ENCODE peak calls at places on chromosomes 11 and 22, in seven cellular contexts. J is transverse colon; B is C1 segment of cervical spinal cord; O is brain microvascular endothelial cell; T is H54; R is CD8-positive, alpha-beta T cell; M is RPMI7951. D is an unnamed sample.

GRCh38 chr11:12792590-12792989 is 118.4 kb downstream of the TEAD1 start:
- DNase-seq in J (no peak), B (no peak), O (no peak), T (no peak), R (no peak), M (peak), D (no peak)

GRCh38 chr11:47179655-47179991 is 2.9 kb upstream of the ARFGAP2 start:
- DNase-seq in J (no peak), B (peak), O (peak), T (peak), R (no peak), M (peak), D (peak)

GRCh38 chr11:72373163-72373562 is 61.2 kb downstream of the CLPB start:
- DNase-seq in J (no peak), B (no peak), O (no peak), T (no peak), R (no peak), M (no peak), D (no peak)

GRCh38 chr11:121554552-121554951 is 101.8 kb upstream of the SORL1-AS1 start:
- DNase-seq in J (no peak), B (no peak), O (no peak), T (no peak), R (no peak), M (no peak), D (no peak)

GRCh38 chr11:5887172-5887571 is 5.8 kb upstream of the OR52E5 start:
- DNase-seq in J (no peak), B (no peak), O (no peak), T (no peak), R (no peak), M (no peak), D (no peak)

GRCh38 chr11:2089536-2090165 is 49.5 kb downstream of the IGF2 start:
- DNase-seq in J (no peak), B (no peak), O (no peak), T (peak), R (no peak), M (peak), D (peak)

GRCh38 chr11:18013790-18014507 is 1.1 kb upstream of the SERGEF start:
- DNase-seq in J (peak), B (no peak), O (no peak), T (no peak), R (no peak), M (peak), D (no peak)

GRCh38 chr11:44600739-44601416 is 35.4 kb downstream of the CD82 start:
- DNase-seq in J (no peak), B (no peak), O (no peak), T (no peak), R (no peak), M (peak), D (no peak)

GRCh38 chr11:2168286-2169000 is 3.2 kb downstream of the TH start:
- DNase-seq in J (no peak), B (no peak), O (no peak), T (no peak), R (no peak), M (no peak), D (no peak)

GRCh38 chr22:40491990-40492631 is 121.7 kb downstream of the SGSM3 start:
- DNase-seq in J (no peak), B (no peak), O (peak), T (no peak), R (no peak), M (peak), D (peak)

GRCh38 chr11:13668957-13669521 is 571 bp downstream of the FAR1 start:
- DNase-seq in J (peak), B (peak), O (no peak), T (peak), R (peak), M (peak), D (peak)

D was measured in GM13977.